ENCODE peak calls at places on chromosomes 3 and 15, in four cellular contexts. K, Z, S and A are unnamed samples.

GRCh38 chr15:70817266-70817665 is 36.7 kb downstream of the LARP6 start:
- DNase-seq in S (no peak), Z (no peak), K (no peak), A (no peak)

GRCh38 chr3:4680227-4680691 is 187.1 kb downstream of the ITPR1 start:
- DNase-seq in K (no peak), S (no peak), Z (peak; percentile 52), A (no peak)

GRCh38 chr3:23663246-23663645 is 142.5 kb upstream of the UBE2E1 start:
- DNase-seq in S (peak; percentile 72), K (no peak), Z (peak; percentile 30), A (no peak)

GRCh38 chr15:99720533-99720932 is 12.7 kb downstream of the LYSMD4 start:
- DNase-seq in S (no peak), Z (no peak), K (no peak), A (no peak)

GRCh38 chr15:40046721-40047412 is 7.9 kb upstream of the SRP14 start:
- DNase-seq in Z (peak; percentile 86), S (peak; percentile 40), K (peak; percentile 91), A (no peak)

GRCh38 chr3:31106912-31107311 is 212.5 kb upstream of the GADL1 start:
- DNase-seq in K (peak; percentile 14), S (no peak), Z (no peak), A (no peak)

GRCh38 chr3:31224936-31225335 is 307.8 kb upstream of the STT3B start:
- DNase-seq in K (no peak), Z (no peak), S (no peak), A (no peak)

GRCh38 chr15:69478259-69478687 is 25.7 kb downstream of the RPLP1 start:
- DNase-seq in S (no peak), Z (peak; percentile 49), K (peak; percentile 50), A (no peak)

GRCh38 chr3:67030785-67031740 is 33.0 kb downstream of the KBTBD8 start:
- DNase-seq in K (no peak), S (no peak), Z (no peak), A (no peak)

GRCh38 chr15:26157081-26157480 is 294.0 kb upstream of the ATP10A start:
- DNase-seq in Z (no peak), S (no peak), K (no peak), A (no peak)

GRCh38 chr3:33687406-33688010 is 30.5 kb downstream of the CLASP2 start:
- DNase-seq in K (peak; percentile 69), S (no peak), Z (peak; percentile 72), A (no peak)

GRCh38 chr3:139307601-139308146 is 36.1 kb upstream of the MRPS22 start:
- DNase-seq in S (no peak), Z (no peak), K (no peak), A (no peak)

GRCh38 chr3:55720614-55721013 is 233.5 kb upstream of the WNT5A start:
- DNase-seq in K (peak; percentile 65), S (no peak), Z (peak; percentile 52), A (no peak)

GRCh38 chr3:107942244-107942643 is 148.6 kb downstream of the CD47 start:
- DNase-seq in Z (peak; percentile 40), S (no peak), K (peak; percentile 54), A (no peak)

GRCh38 chr15:71044006-71044405 is 71.3 kb upstream of the THSD4 start:
- DNase-seq in S (no peak), K (peak; percentile 80), Z (peak; percentile 79), A (no peak)

GRCh38 chr15:62644874-62645755 is 397.4 kb upstream of the TPM1 start:
- DNase-seq in K (no peak), S (no peak), Z (peak; percentile 31), A (no peak)

GRCh38 chr3:61443886-61444285 is 117.5 kb upstream of the PTPRG start:
- DNase-seq in S (no peak), Z (no peak), K (no peak), A (no peak)
- TF ChIP-seq CTCF in S (no peak), Z (no peak), K (no peak), A (no peak)

GRCh38 chr15:85005319-85005718 is 23.7 kb downstream of the PDE8A start:
- DNase-seq in K (peak; percentile 19), Z (no peak), S (no peak), A (no peak)
- TF ChIP-seq CTCF in K (no peak), Z (no peak), S (no peak), A (no peak)

GRCh38 chr3:184241447-184242296 is 7.1 kb downstream of the ALG3 start:
- DNase-seq in Z (peak; percentile 32), S (no peak), K (peak; percentile 52), A (no peak)
- TF ChIP-seq CTCF in Z (peak; percentile 48), S (no peak), K (peak; percentile 57), A (peak; percentile 17)

DNA sequence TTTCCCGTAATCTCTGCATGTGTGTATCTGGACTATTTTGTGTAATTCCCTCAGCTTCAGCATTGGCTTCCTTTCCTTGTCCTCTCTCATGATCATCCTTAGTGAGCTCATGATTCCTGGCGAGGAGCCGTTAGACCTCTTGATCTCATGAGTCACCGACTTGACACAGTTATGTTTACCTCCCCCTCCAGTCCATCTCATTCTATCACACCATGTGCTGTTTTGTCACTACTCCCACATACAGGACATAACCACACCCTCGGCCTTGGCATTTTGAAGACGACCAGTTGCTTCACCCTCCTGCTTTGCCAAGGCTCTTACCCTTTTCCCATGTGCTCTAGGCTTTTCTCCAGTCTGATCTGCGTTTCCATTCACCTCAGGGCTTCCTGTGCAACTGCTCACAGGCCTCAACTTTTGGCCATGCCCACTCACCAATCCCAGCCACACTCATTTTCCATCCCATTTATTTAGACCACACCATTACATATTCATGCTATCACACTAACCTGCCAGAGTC is 41.5 kb downstream of the CP start:
- DNase-seq in S (peak; percentile 96), K (peak; percentile 100), Z (peak; percentile 99), A (no peak)
- TF ChIP-seq CTCF in S (no peak), K (no peak), Z (no peak), A (no peak)

DNA sequence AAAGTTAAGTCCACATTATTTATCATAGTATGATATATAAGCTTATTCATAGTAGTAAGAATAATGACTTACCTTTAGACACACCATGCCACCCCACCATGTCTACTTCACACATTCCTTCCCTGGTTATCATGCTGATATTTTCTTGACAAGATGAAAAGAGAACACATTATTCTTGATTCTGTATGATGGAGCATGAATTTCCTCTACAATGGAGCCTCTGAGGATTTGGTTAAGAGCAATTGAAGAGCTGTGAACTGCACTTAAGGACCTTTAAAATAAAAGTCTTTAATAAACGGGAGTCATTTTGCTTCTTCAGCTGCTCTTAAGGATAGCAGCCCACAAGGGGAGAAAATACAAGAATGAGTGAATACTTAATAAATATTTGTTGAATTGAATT is 226.7 kb downstream of the CADM2 start:
- DNase-seq in K (no peak), S (no peak), Z (no peak), A (no peak)
- TF ChIP-seq CTCF in K (no peak), S (no peak), Z (no peak), A (no peak)

GRCh38 chr3:176357891-176358290 is 839.4 kb downstream of the TBL1XR1 start:
- DNase-seq in S (no peak), Z (no peak), K (no peak), A (no peak)

GRCh38 chr3:176354843-176355242 is 842.4 kb downstream of the TBL1XR1 start:
- DNase-seq in K (no peak), Z (no peak), S (no peak), A (no peak)

GRCh38 chr3:176362191-176362731 is 835.0 kb downstream of the TBL1XR1 start:
- DNase-seq in K (no peak), Z (no peak), S (no peak), A (no peak)

DNA sequence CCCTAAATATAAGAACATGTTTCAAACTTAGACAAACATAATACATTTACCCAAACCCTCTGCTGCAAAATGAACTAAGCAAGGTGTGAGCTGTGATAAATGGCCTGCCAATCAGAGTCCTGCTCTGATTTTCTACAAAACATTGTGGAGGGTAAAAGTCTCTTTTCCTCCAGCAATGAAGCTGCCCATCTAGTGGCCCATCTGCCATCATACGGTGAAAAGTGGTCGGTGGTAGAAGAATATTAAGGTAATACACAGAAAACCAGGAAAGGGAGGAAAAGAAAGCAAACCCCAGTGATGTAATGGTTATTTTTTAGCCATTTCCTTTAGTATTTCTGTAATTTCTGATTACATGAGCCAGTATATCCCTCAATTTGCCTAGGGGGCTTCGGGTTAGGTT is 838.1 kb downstream of the TBL1XR1 start:
- DNase-seq in Z (no peak), K (no peak), S (no peak), A (no peak)
- TF ChIP-seq CTCF in Z (no peak), K (no peak), S (no peak), A (no peak)

GRCh38 chr3:90010341-90010740 is 902.9 kb downstream of the EPHA3 start:
- DNase-seq in S (no peak), Z (peak; percentile 85), K (peak; percentile 92), A (no peak)

GRCh38 chr3:90011596-90011995 is 904.2 kb downstream of the EPHA3 start:
- DNase-seq in K (no peak), Z (no peak), S (no peak), A (no peak)

GRCh38 chr3:90007786-90008499 is 900.5 kb downstream of the EPHA3 start:
- DNase-seq in K (peak; percentile 85), S (no peak), Z (no peak), A (no peak)

GRCh38 chr3:90011996-90012395 is 904.6 kb downstream of the EPHA3 start:
- DNase-seq in K (no peak), Z (no peak), S (no peak), A (no peak)

GRCh38 chr3:90011136-90011535 is 903.7 kb downstream of the EPHA3 start:
- DNase-seq in K (peak; percentile 34), Z (peak; percentile 19), S (no peak), A (no peak)
- TF ChIP-seq CTCF in K (no peak), Z (no peak), S (no peak), A (no peak)